ENCODE peak calls at places on chromosomes 4 and X, in six cellular contexts. V is pancreas, C is cardiac muscle cell, S is fibroblast of lung, O is body of pancreas, N is upper lobe of right lung. M is an unnamed sample.

GRCh38 chr4:47650584-47651130 is 165.6 kb downstream of the ATP10D start:
- DNase-seq in C (peak), V (no peak), O (no peak), N (no peak), S (peak), M (no peak)

GRCh38 chrX:36856849-36857248 is 151.3 kb upstream of the FAM47C start:
- DNase-seq in S (no peak), C (peak), O (no peak), N (no peak), V (no peak), M (no peak)

GRCh38 chrX:117839544-117839943 is 277.1 kb downstream of the KLHL13 start:
- DNase-seq in N (no peak), C (no peak), V (no peak), S (no peak), O (no peak), M (no peak)

GRCh38 chrX:13050151-13050550 is 5.7 kb upstream of the FAM9C start:
- DNase-seq in N (no peak), C (no peak), S (no peak), O (no peak), V (no peak), M (no peak)

GRCh38 chrX:40090961-40091360 is 6.8 kb downstream of the BCOR start:
- DNase-seq in O (no peak), V (no peak), N (no peak), C (no peak), S (no peak), M (no peak)

GRCh38 chr4:3343358-3343757 is 50.5 kb downstream of the RGS12 start:
- DNase-seq in S (no peak), N (no peak), V (no peak), O (no peak), C (no peak), M (no peak)

GRCh38 chr4:24680746-24681145 is 96.4 kb upstream of the DHX15 start:
- DNase-seq in C (no peak), N (no peak), V (no peak), S (no peak), O (no peak), M (no peak)

GRCh38 chrX:75746891-75747639 is 38.0 kb downstream of the MAGEE2 start:
- DNase-seq in S (peak), C (peak), O (peak), N (peak), V (peak), M (peak)

GRCh38 chrX:53188763-53189162 is 36.2 kb downstream of the KDM5C start:
- DNase-seq in V (no peak), S (peak), O (no peak), N (no peak), C (no peak), M (no peak)

GRCh38 chr4:10115657-10116624 is 658 bp downstream of the WDR1 start:
- DNase-seq in C (peak), O (peak), V (peak), N (peak), S (peak), M (peak)

GRCh38 chrX:148517191-148517590 is 16.8 kb downstream of the AFF2 start:
- DNase-seq in N (no peak), S (peak), C (no peak), V (no peak), O (no peak), M (no peak)

GRCh38 chr4:127616898-127617297 is 15.9 kb upstream of the INTU start:
- DNase-seq in C (no peak), V (no peak), O (no peak), N (no peak), S (no peak), M (no peak)

GRCh38 chrX:37986893-37987292 is 19.5 kb upstream of the SYTL5 start:
- DNase-seq in C (peak), N (no peak), S (peak), O (no peak), V (no peak), M (no peak)

GRCh38 chr4:10161840-10162239 is 45.2 kb upstream of the WDR1 start:
- DNase-seq in S (no peak), V (no peak), N (no peak), C (no peak), O (no peak), M (no peak)

GRCh38 chrX:97524997-97525396 is 641.3 kb downstream of the RPA4 start:
- DNase-seq in C (peak), V (no peak), O (no peak), S (peak), N (no peak), M (no peak)

GRCh38 chr4:168830777-168831512 is 179.1 kb downstream of the CBR4 start:
- DNase-seq in O (no peak), V (no peak), S (peak), C (no peak), N (no peak), M (no peak)

GRCh38 chr4:109302366-109303140 is at the start of gene COL25A1:
- DNase-seq in C (peak), O (peak), N (peak), V (peak), S (peak), M (peak)

GRCh38 chr4:95155759-95156451 is 392.9 kb downstream of the UNC5C start:
- DNase-seq in O (no peak), N (no peak), V (no peak), C (peak), S (peak), M (no peak)

GRCh38 chr4:54687887-54688841 is 30.4 kb downstream of the KIT start:
- DNase-seq in C (no peak), S (peak), N (no peak), O (no peak), V (no peak), M (no peak)

GRCh38 chrX:24498181-24498580 is 33.1 kb downstream of the PDK3 start:
- DNase-seq in C (peak), O (no peak), S (peak), N (no peak), V (no peak), M (no peak)

GRCh38 chrX:96575011-96575410 is 109.6 kb upstream of the DIAPH2 start:
- DNase-seq in V (no peak), S (no peak), N (no peak), O (no peak), C (no peak), M (no peak)

GRCh38 chrX:41002021-41002420 is 83.2 kb upstream of the USP9X start:
- DNase-seq in O (peak), C (no peak), S (no peak), N (no peak), V (no peak), M (no peak)

GRCh38 chr4:111410571-111410970 is 734.7 kb upstream of the FAM241A start:
- DNase-seq in O (no peak), V (no peak), S (no peak), C (no peak), N (no peak), M (no peak)

GRCh38 chr4:123939621-123940020 is 543.0 kb downstream of the SPRY1 start:
- DNase-seq in S (peak), V (no peak), N (no peak), O (no peak), C (peak), M (no peak)

GRCh38 chr4:76420311-76420710 is 630 bp downstream of the CCDC158 start:
- DNase-seq in O (no peak), N (no peak), C (peak), S (no peak), V (peak), M (no peak)

GRCh38 chrX:66163849-66164401 is at the start of gene HEPH:
- DNase-seq in O (no peak), V (no peak), S (peak), N (no peak), C (peak), M (no peak)
- H3K27ac ChIP-seq in O (no peak), V (no peak), S (no peak), N (no peak), C (peak), M (no peak)

GRCh38 chr4:11337287-11337686 is 91.4 kb downstream of the HS3ST1 start:
- DNase-seq in V (no peak), O (no peak), C (no peak), N (no peak), S (no peak), M (no peak)
- H3K4me3 ChIP-seq in V (no peak), O (no peak), C (no peak), N (no peak), S (no peak), M (no peak)

GRCh38 chr4:160537681-160538080 is 1434.8 kb downstream of the RAPGEF2 start:
- DNase-seq in V (no peak), C (no peak), S (no peak), N (no peak), O (no peak), M (no peak)
- H3K27ac ChIP-seq in V (no peak), C (no peak), S (no peak), N (no peak), O (no peak), M (no peak)

DNA sequence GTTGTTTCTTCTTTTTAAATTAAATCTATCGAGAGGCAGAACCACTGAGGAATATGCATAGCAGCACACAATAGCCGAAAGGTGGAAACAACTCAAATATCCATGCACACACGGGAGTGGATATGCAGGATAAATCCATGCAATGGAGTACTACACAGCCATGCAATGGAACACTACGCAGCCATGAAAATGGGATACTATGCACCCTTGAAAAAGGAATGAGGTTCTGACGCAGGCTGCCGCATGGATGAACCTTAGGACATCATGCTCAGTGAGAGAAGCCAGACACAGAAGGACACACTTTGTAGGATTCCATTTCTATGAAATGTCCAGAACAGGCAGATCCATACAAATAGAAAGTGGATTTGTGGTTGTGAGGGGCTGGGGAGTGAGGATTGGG is 18.4 kb upstream of the P2RY8 start:
- DNase-seq in N (peak), V (no peak), O (no peak), S (no peak), C (no peak), M (no peak)
- H3K4me3 ChIP-seq in N (no peak), V (no peak), O (no peak), S (no peak), C (no peak), M (no peak)

GRCh38 chr4:25862411-25863346 is at the start of gene SEL1L3:
- DNase-seq in C (peak), O (peak), V (peak), S (no peak), N (peak), M (peak)

GRCh38 chr4:25863347-25863784 is 578 bp upstream of the SEL1L3 start:
- DNase-seq in N (peak), V (peak), C (peak), O (peak), S (no peak), M (peak)

GRCh38 chr4:25863906-25864418 is 1.2 kb upstream of the SEL1L3 start:
- DNase-seq in O (no peak), N (no peak), C (no peak), V (peak), S (no peak), M (no peak)

GRCh38 chr4:25867781-25868180 is 5.0 kb upstream of the SEL1L3 start:
- DNase-seq in V (no peak), N (no peak), O (no peak), C (no peak), S (no peak), M (no peak)

GRCh38 chr4:25865586-25865985 is 2.8 kb upstream of the SEL1L3 start:
- DNase-seq in S (peak), N (no peak), C (peak), O (peak), V (no peak), M (no peak)
- H3K27ac ChIP-seq in S (no peak), N (no peak), C (no peak), O (no peak), V (no peak), M (no peak)